ENCODE peak calls at places on chromosomes 13 and 19, in four cellular contexts. A, P, X and Q are unnamed samples.

GRCh38 chr13:31372454-31372853 is 172.7 kb downstream of the B3GLCT start:
- DNase-seq in X (no peak), A (no peak), P (no peak), Q (no peak)

GRCh38 chr19:2332341-2333026 is 4.0 kb downstream of the SPPL2B start:
- DNase-seq in P (peak), A (no peak), X (no peak), Q (no peak)

GRCh38 chr19:35027851-35028599 is 2.2 kb upstream of the SCN1B start:
- DNase-seq in X (no peak), A (no peak), P (no peak), Q (no peak)

GRCh38 chr13:41970918-41971317 is 10.0 kb upstream of the VWA8 start:
- DNase-seq in X (no peak), A (no peak), P (no peak), Q (peak)

GRCh38 chr19:13053761-13054604 is 48.7 kb downstream of the LYL1 start:
- DNase-seq in P (no peak), A (peak), X (no peak), Q (peak)

GRCh38 chr19:27772059-27772458 is 1440.9 kb downstream of the UQCRFS1 start:
- DNase-seq in A (no peak), P (no peak), X (no peak), Q (no peak)

GRCh38 chr13:96090240-96091101 is 564 bp downstream of the HS6ST3 start:
- DNase-seq in A (no peak), X (no peak), P (no peak), Q (no peak)

GRCh38 chr13:30169442-30169841 is 137.9 kb downstream of the KATNAL1 start:
- DNase-seq in A (no peak), X (no peak), P (no peak), Q (peak)

GRCh38 chr19:2974342-2974932 is 2.9 kb upstream of the TLE6 start:
- DNase-seq in A (no peak), X (no peak), P (no peak), Q (peak)

GRCh38 chr13:113837554-113838355 is 26.1 kb downstream of the GAS6 start:
- DNase-seq in A (peak), X (no peak), P (no peak), Q (peak)

GRCh38 chr19:30336290-30336689 is 35.9 kb upstream of the ZNF536 start:
- DNase-seq in X (no peak), P (no peak), A (no peak), Q (no peak)

GRCh38 chr19:50875795-50876422 is 2.7 kb downstream of the KLK2 start:
- DNase-seq in A (no peak), X (no peak), P (no peak), Q (no peak)

GRCh38 chr19:4278460-4278901 is 585 bp upstream of the SHD start:
- DNase-seq in X (no peak), A (no peak), P (no peak), Q (no peak)

GRCh38 chr19:677201-677600 is 1.0 kb downstream of the FSTL3 start:
- DNase-seq in X (no peak), P (no peak), A (peak), Q (peak)

GRCh38 chr13:97810152-97810551 is 143.3 kb upstream of the IPO5 start:
- DNase-seq in P (no peak), A (peak), X (no peak), Q (peak)

GRCh38 chr19:40629346-40629745 is 28.2 kb downstream of the LTBP4 start:
- DNase-seq in X (no peak), A (no peak), P (no peak), Q (no peak)

GRCh38 chr13:44221657-44222056 is 152.0 kb upstream of the SERP2 start:
- DNase-seq in X (no peak), A (peak), P (no peak), Q (no peak)

GRCh38 chr13:28719656-28720055 is 886 bp upstream of the SLC46A3 start:
- DNase-seq in P (no peak), X (no peak), A (peak), Q (peak)

GRCh38 chr13:98496239-98496668 is 80.7 kb downstream of the STK24 start:
- DNase-seq in A (no peak), X (no peak), P (no peak), Q (no peak)

GRCh38 chr13:42814868-42815267 is 33.5 kb downstream of the FAM216B start:
- DNase-seq in P (no peak), A (no peak), X (no peak), Q (peak)

GRCh38 chr13:95734124-95734523 is 57.2 kb downstream of the DNAJC3 start:
- DNase-seq in X (no peak), A (no peak), P (no peak), Q (peak)

GRCh38 chr19:52600639-52601024 is 30.5 kb downstream of the ZNF701 start:
- DNase-seq in P (no peak), X (no peak), A (no peak), Q (no peak)

GRCh38 chr13:36163809-36164308 is 32.7 kb upstream of the DCLK1 start:
- DNase-seq in A (peak), X (no peak), P (no peak), Q (peak)

GRCh38 chr13:79183231-79183630 is 222.8 kb downstream of the RBM26 start:
- DNase-seq in P (no peak), X (no peak), A (no peak), Q (no peak)

GRCh38 chr13:20891034-20891433 is 11.5 kb downstream of the XPO4 start:
- DNase-seq in A (no peak), P (no peak), X (no peak), Q (no peak)

GRCh38 chr13:30690282-30691188 is 44.8 kb upstream of the ALOX5AP start:
- DNase-seq in P (no peak), A (peak), X (no peak), Q (peak)

GRCh38 chr19:55563261-55563690 is 17.4 kb downstream of the ZNF579 start:
- DNase-seq in P (no peak), A (peak), X (no peak), Q (peak)

GRCh38 chr13:28043224-28043623 is 54.7 kb upstream of the URAD start:
- DNase-seq in X (no peak), P (no peak), A (no peak), Q (no peak)

GRCh38 chr13:20151612-20152011 is 9.2 kb downstream of the GJA3 start:
- DNase-seq in X (no peak), P (no peak), A (no peak), Q (no peak)

GRCh38 chr19:17335575-17335974 is 920 bp upstream of the ANO8 start:
- DNase-seq in P (no peak), A (no peak), X (no peak), Q (no peak)

GRCh38 chr13:99908129-99908805 is 63.3 kb downstream of the ZIC5 start:
- DNase-seq in A (no peak), P (no peak), X (no peak), Q (no peak)

GRCh38 chr19:50167314-50167721 is 4.2 kb upstream of the IZUMO2 start:
- DNase-seq in X (no peak), P (no peak), A (peak), Q (no peak)

GRCh38 chr13:26985285-26985878 is 186.2 kb downstream of the USP12 start:
- DNase-seq in P (peak), A (peak), X (no peak), Q (peak)

GRCh38 chr19:56933014-56933705 is 92.6 kb upstream of the PEG3 start:
- DNase-seq in P (no peak), A (no peak), X (no peak), Q (no peak)

GRCh38 chr19:46881092-46881491 is 20.3 kb downstream of the ARHGAP35 start:
- DNase-seq in X (no peak), A (no peak), P (no peak), Q (no peak)

GRCh38 chr13:90403330-90404082 is 944.0 kb upstream of the MIR17HG start:
- DNase-seq in P (no peak), X (no peak), A (no peak), Q (no peak)

GRCh38 chr19:10872551-10873107 is 1.3 kb downstream of the CARM1 start:
- DNase-seq in X (no peak), P (no peak), A (no peak), Q (no peak)